ENCODE peak calls at places on chromosomes 5 and 9, in eight cellular contexts. One of them, this sample, is unnamed.

GRCh38 chr5:181168595-181169118 is 21.3 kb downstream of the OR2V2 start:
- DNase-seq in AG09309: no peak
- DNase-seq in activated CD4-positive, alpha-beta T cell treated with anti-CD3 and anti-CD28 coated beads for 36 hours: no peak
- DNase-seq in NCI-H1694 treated with DMSO at 0.1 percent for 48 hours: no peak
- DNase-seq in stimulated activated CD4-positive, alpha-beta T cell treated with anti-CD3 and anti-CD28 coated beads, Interleukin-4, amount 100 ng/mL, for 24 hours: no peak
- DNase-seq in stimulated activated naive CD4-positive, alpha-beta T cell: no peak
- DNase-seq in colonic mucosa: no peak
- DNase-seq in AG10803: no peak
- DNase-seq in this sample: no peak

GRCh38 chr5:158796812-158797497 is 302.8 kb downstream of the EBF1 start:
- DNase-seq in AG09309: peak; percentile 55
- DNase-seq in activated CD4-positive, alpha-beta T cell treated with anti-CD3 and anti-CD28 coated beads for 36 hours: no peak
- DNase-seq in NCI-H1694 treated with DMSO at 0.1 percent for 48 hours: no peak
- DNase-seq in stimulated activated CD4-positive, alpha-beta T cell treated with anti-CD3 and anti-CD28 coated beads, Interleukin-4, amount 100 ng/mL, for 24 hours: no peak
- DNase-seq in stimulated activated naive CD4-positive, alpha-beta T cell: no peak
- DNase-seq in colonic mucosa: no peak
- DNase-seq in AG10803: peak; percentile 53
- DNase-seq in this sample: no peak

GRCh38 chr5:84715087-84715486 is 330.4 kb upstream of the EDIL3 start:
- DNase-seq in AG09309: no peak
- DNase-seq in activated CD4-positive, alpha-beta T cell treated with anti-CD3 and anti-CD28 coated beads for 36 hours: no peak
- DNase-seq in NCI-H1694 treated with DMSO at 0.1 percent for 48 hours: no peak
- DNase-seq in stimulated activated CD4-positive, alpha-beta T cell treated with anti-CD3 and anti-CD28 coated beads, Interleukin-4, amount 100 ng/mL, for 24 hours: no peak
- DNase-seq in stimulated activated naive CD4-positive, alpha-beta T cell: no peak
- DNase-seq in colonic mucosa: no peak
- DNase-seq in AG10803: no peak
- DNase-seq in this sample: no peak

GRCh38 chr5:158430166-158430828 is 571.4 kb upstream of the CLINT1 start:
- DNase-seq in AG09309: no peak
- DNase-seq in activated CD4-positive, alpha-beta T cell treated with anti-CD3 and anti-CD28 coated beads for 36 hours: no peak
- DNase-seq in NCI-H1694 treated with DMSO at 0.1 percent for 48 hours: no peak
- DNase-seq in stimulated activated CD4-positive, alpha-beta T cell treated with anti-CD3 and anti-CD28 coated beads, Interleukin-4, amount 100 ng/mL, for 24 hours: no peak
- DNase-seq in stimulated activated naive CD4-positive, alpha-beta T cell: no peak
- DNase-seq in colonic mucosa: no peak
- DNase-seq in AG10803: no peak
- DNase-seq in this sample: no peak

GRCh38 chr5:9166202-9167147 is 379.4 kb downstream of the SEMA5A start:
- DNase-seq in AG09309: no peak
- DNase-seq in activated CD4-positive, alpha-beta T cell treated with anti-CD3 and anti-CD28 coated beads for 36 hours: no peak
- DNase-seq in NCI-H1694 treated with DMSO at 0.1 percent for 48 hours: no peak
- DNase-seq in stimulated activated CD4-positive, alpha-beta T cell treated with anti-CD3 and anti-CD28 coated beads, Interleukin-4, amount 100 ng/mL, for 24 hours: no peak
- DNase-seq in stimulated activated naive CD4-positive, alpha-beta T cell: no peak
- DNase-seq in colonic mucosa: no peak
- DNase-seq in AG10803: peak; percentile 30
- DNase-seq in this sample: no peak

GRCh38 chr5:172336264-172336663 is 52.7 kb upstream of the UBTD2 start:
- DNase-seq in AG09309: no peak
- DNase-seq in activated CD4-positive, alpha-beta T cell treated with anti-CD3 and anti-CD28 coated beads for 36 hours: no peak
- DNase-seq in NCI-H1694 treated with DMSO at 0.1 percent for 48 hours: no peak
- DNase-seq in stimulated activated CD4-positive, alpha-beta T cell treated with anti-CD3 and anti-CD28 coated beads, Interleukin-4, amount 100 ng/mL, for 24 hours: no peak
- DNase-seq in stimulated activated naive CD4-positive, alpha-beta T cell: no peak
- DNase-seq in colonic mucosa: no peak
- DNase-seq in AG10803: no peak
- DNase-seq in this sample: no peak

GRCh38 chr5:151547364-151547763 is 43.8 kb downstream of the FAT2 start:
- DNase-seq in AG09309: no peak
- DNase-seq in activated CD4-positive, alpha-beta T cell treated with anti-CD3 and anti-CD28 coated beads for 36 hours: no peak
- DNase-seq in NCI-H1694 treated with DMSO at 0.1 percent for 48 hours: no peak
- DNase-seq in stimulated activated CD4-positive, alpha-beta T cell treated with anti-CD3 and anti-CD28 coated beads, Interleukin-4, amount 100 ng/mL, for 24 hours: no peak
- DNase-seq in stimulated activated naive CD4-positive, alpha-beta T cell: no peak
- DNase-seq in colonic mucosa: no peak
- DNase-seq in AG10803: no peak
- DNase-seq in this sample: no peak

GRCh38 chr9:126295936-126296600 is 30.6 kb upstream of the MVB12B start:
- DNase-seq in AG09309: no peak
- DNase-seq in activated CD4-positive, alpha-beta T cell treated with anti-CD3 and anti-CD28 coated beads for 36 hours: no peak
- DNase-seq in NCI-H1694 treated with DMSO at 0.1 percent for 48 hours: no peak
- DNase-seq in stimulated activated CD4-positive, alpha-beta T cell treated with anti-CD3 and anti-CD28 coated beads, Interleukin-4, amount 100 ng/mL, for 24 hours: no peak
- DNase-seq in stimulated activated naive CD4-positive, alpha-beta T cell: no peak
- DNase-seq in colonic mucosa: peak; percentile 15
- DNase-seq in AG10803: no peak
- DNase-seq in this sample: no peak

GRCh38 chr9:117412841-117413240 is 2.0 kb downstream of the ASTN2 start:
- DNase-seq in AG09309: no peak
- DNase-seq in activated CD4-positive, alpha-beta T cell treated with anti-CD3 and anti-CD28 coated beads for 36 hours: no peak
- DNase-seq in NCI-H1694 treated with DMSO at 0.1 percent for 48 hours: no peak
- DNase-seq in stimulated activated CD4-positive, alpha-beta T cell treated with anti-CD3 and anti-CD28 coated beads, Interleukin-4, amount 100 ng/mL, for 24 hours: no peak
- DNase-seq in stimulated activated naive CD4-positive, alpha-beta T cell: no peak
- DNase-seq in colonic mucosa: no peak
- DNase-seq in AG10803: no peak
- DNase-seq in this sample: no peak

GRCh38 chr9:125889524-125890473 is 142.6 kb downstream of the PBX3 start:
- DNase-seq in AG09309: no peak
- DNase-seq in activated CD4-positive, alpha-beta T cell treated with anti-CD3 and anti-CD28 coated beads for 36 hours: peak; percentile 56
- DNase-seq in NCI-H1694 treated with DMSO at 0.1 percent for 48 hours: peak; percentile 75
- DNase-seq in stimulated activated CD4-positive, alpha-beta T cell treated with anti-CD3 and anti-CD28 coated beads, Interleukin-4, amount 100 ng/mL, for 24 hours: peak; percentile 36
- DNase-seq in stimulated activated naive CD4-positive, alpha-beta T cell: peak; percentile 37
- DNase-seq in colonic mucosa: peak; percentile 30
- DNase-seq in AG10803: peak; percentile 80
- DNase-seq in this sample: peak; percentile 50

GRCh38 chr5:66223637-66224036 is 79.5 kb downstream of the SREK1 start:
- DNase-seq in AG09309: no peak
- DNase-seq in activated CD4-positive, alpha-beta T cell treated with anti-CD3 and anti-CD28 coated beads for 36 hours: peak; percentile 20
- DNase-seq in NCI-H1694 treated with DMSO at 0.1 percent for 48 hours: no peak
- DNase-seq in stimulated activated CD4-positive, alpha-beta T cell treated with anti-CD3 and anti-CD28 coated beads, Interleukin-4, amount 100 ng/mL, for 24 hours: no peak
- DNase-seq in stimulated activated naive CD4-positive, alpha-beta T cell: no peak
- DNase-seq in colonic mucosa: peak; percentile 30
- DNase-seq in AG10803: no peak
- DNase-seq in this sample: no peak

GRCh38 chr9:133892193-133892920 is 99.8 kb downstream of the VAV2 start:
- DNase-seq in AG09309: no peak
- DNase-seq in activated CD4-positive, alpha-beta T cell treated with anti-CD3 and anti-CD28 coated beads for 36 hours: no peak
- DNase-seq in NCI-H1694 treated with DMSO at 0.1 percent for 48 hours: no peak
- DNase-seq in stimulated activated CD4-positive, alpha-beta T cell treated with anti-CD3 and anti-CD28 coated beads, Interleukin-4, amount 100 ng/mL, for 24 hours: no peak
- DNase-seq in stimulated activated naive CD4-positive, alpha-beta T cell: no peak
- DNase-seq in colonic mucosa: peak; percentile 52
- DNase-seq in AG10803: no peak
- DNase-seq in this sample: no peak

GRCh38 chr5:97231025-97231636 is 48.1 kb upstream of the RIOK2 start:
- DNase-seq in AG09309: peak; percentile 62
- DNase-seq in activated CD4-positive, alpha-beta T cell treated with anti-CD3 and anti-CD28 coated beads for 36 hours: peak; percentile 25
- DNase-seq in NCI-H1694 treated with DMSO at 0.1 percent for 48 hours: peak; percentile 28
- DNase-seq in stimulated activated CD4-positive, alpha-beta T cell treated with anti-CD3 and anti-CD28 coated beads, Interleukin-4, amount 100 ng/mL, for 24 hours: peak; percentile 22
- DNase-seq in stimulated activated naive CD4-positive, alpha-beta T cell: peak; percentile 44
- DNase-seq in colonic mucosa: peak; percentile 50
- DNase-seq in AG10803: peak; percentile 83
- DNase-seq in this sample: peak; percentile 1

GRCh38 chr5:18811616-18812015 is 1176.4 kb downstream of the CDH18 start:
- DNase-seq in AG09309: no peak
- DNase-seq in activated CD4-positive, alpha-beta T cell treated with anti-CD3 and anti-CD28 coated beads for 36 hours: no peak
- DNase-seq in NCI-H1694 treated with DMSO at 0.1 percent for 48 hours: peak; percentile 92
- DNase-seq in stimulated activated CD4-positive, alpha-beta T cell treated with anti-CD3 and anti-CD28 coated beads, Interleukin-4, amount 100 ng/mL, for 24 hours: no peak
- DNase-seq in stimulated activated naive CD4-positive, alpha-beta T cell: no peak
- DNase-seq in colonic mucosa: no peak
- DNase-seq in AG10803: no peak
- DNase-seq in this sample: no peak

GRCh38 chr5:149417714-149418368 is 38.7 kb upstream of the IL17B start:
- DNase-seq in AG09309: no peak
- DNase-seq in activated CD4-positive, alpha-beta T cell treated with anti-CD3 and anti-CD28 coated beads for 36 hours: no peak
- DNase-seq in NCI-H1694 treated with DMSO at 0.1 percent for 48 hours: no peak
- DNase-seq in stimulated activated CD4-positive, alpha-beta T cell treated with anti-CD3 and anti-CD28 coated beads, Interleukin-4, amount 100 ng/mL, for 24 hours: no peak
- DNase-seq in stimulated activated naive CD4-positive, alpha-beta T cell: no peak
- DNase-seq in colonic mucosa: no peak
- DNase-seq in AG10803: no peak
- DNase-seq in this sample: no peak

GRCh38 chr5:132658383-132659302 is 670 bp downstream of the IL13 start:
- DNase-seq in AG09309: no peak
- DNase-seq in activated CD4-positive, alpha-beta T cell treated with anti-CD3 and anti-CD28 coated beads for 36 hours: no peak
- DNase-seq in NCI-H1694 treated with DMSO at 0.1 percent for 48 hours: no peak
- DNase-seq in stimulated activated CD4-positive, alpha-beta T cell treated with anti-CD3 and anti-CD28 coated beads, Interleukin-4, amount 100 ng/mL, for 24 hours: no peak
- DNase-seq in stimulated activated naive CD4-positive, alpha-beta T cell: no peak
- DNase-seq in colonic mucosa: peak; percentile 14
- DNase-seq in AG10803: no peak
- DNase-seq in this sample: no peak

GRCh38 chr5:172078027-172078426 is 71.6 kb upstream of the FBXW11 start:
- DNase-seq in AG09309: no peak
- DNase-seq in activated CD4-positive, alpha-beta T cell treated with anti-CD3 and anti-CD28 coated beads for 36 hours: no peak
- DNase-seq in NCI-H1694 treated with DMSO at 0.1 percent for 48 hours: no peak
- DNase-seq in stimulated activated CD4-positive, alpha-beta T cell treated with anti-CD3 and anti-CD28 coated beads, Interleukin-4, amount 100 ng/mL, for 24 hours: no peak
- DNase-seq in stimulated activated naive CD4-positive, alpha-beta T cell: no peak
- DNase-seq in colonic mucosa: peak; percentile 53
- DNase-seq in AG10803: peak; percentile 22
- DNase-seq in this sample: no peak

This sample was measured in activated naive CD8-positive, alpha-beta T cell treated with anti-CD3 and anti-CD28 coated beads for 36 hours.